ENCODE peak calls at places on chromosomes 7 and 10, in six cellular contexts. D is uterus, Y is HCT116, T is tibial nerve, W is heart left ventricle, U is A549. K is an unnamed sample.

GRCh38 chr10:47354162-47354561 is 6.0 kb downstream of the RBP3 start:
- DNase-seq in D (no peak), Y (no peak), T (no peak), W (no peak), U (peak; percentile 45), K (no peak)

GRCh38 chr10:125811251-125811650 is 11.8 kb downstream of the UROS start:
- DNase-seq in D (no peak), Y (no peak), T (no peak), W (no peak), U (no peak), K (no peak)

GRCh38 chr10:29897999-29898716 is 161.2 kb downstream of the JCAD start:
- DNase-seq in D (peak; percentile 64), Y (no peak), T (no peak), W (no peak), U (no peak), K (no peak)

GRCh38 chr10:113539789-113540188 is 13.1 kb upstream of the HABP2 start:
- DNase-seq in D (no peak), Y (no peak), T (peak; percentile 10), W (no peak), U (no peak), K (no peak)

GRCh38 chr10:79285315-79286185 is 61.7 kb upstream of the PPIF start:
- DNase-seq in D (no peak), Y (no peak), T (no peak), W (no peak), U (no peak), K (no peak)

GRCh38 chr7:49875336-49875735 is 101.9 kb downstream of the VWC2 start:
- DNase-seq in D (no peak), Y (no peak), T (no peak), W (no peak), U (no peak), K (no peak)

GRCh38 chr7:3430588-3430987 is 129.5 kb downstream of the SDK1 start:
- DNase-seq in D (no peak), Y (no peak), T (no peak), W (no peak), U (no peak), K (no peak)

GRCh38 chr10:111837089-111837488 is 346.5 kb downstream of the GPAM start:
- DNase-seq in D (no peak), Y (no peak), T (no peak), W (no peak), U (no peak), K (no peak)

GRCh38 chr10:49696311-49696710 is 16.9 kb downstream of the C10orf53 start:
- DNase-seq in D (no peak), Y (no peak), T (no peak), W (no peak), U (no peak), K (no peak)

GRCh38 chr7:148905093-148905666 is 21.1 kb upstream of the EZH2 start:
- DNase-seq in D (no peak), Y (no peak), T (no peak), W (no peak), U (no peak), K (no peak)

GRCh38 chr10:86411281-86411841 is 44.8 kb upstream of the GRID1 start:
- DNase-seq in D (peak; percentile 37), Y (no peak), T (no peak), W (no peak), U (peak; percentile 48), K (no peak)

GRCh38 chr10:61063911-61064310 is 119.9 kb upstream of the RHOBTB1 start:
- DNase-seq in D (no peak), Y (no peak), T (no peak), W (no peak), U (no peak), K (no peak)

GRCh38 chr10:110446954-110447608 is 50.6 kb upstream of the DUSP5 start:
- DNase-seq in D (no peak), Y (no peak), T (no peak), W (no peak), U (peak; percentile 41), K (no peak)

GRCh38 chr7:74462707-74463100 is 9.0 kb downstream of the GTF2IRD1 start:
- DNase-seq in D (no peak), Y (no peak), T (no peak), W (no peak), U (no peak), K (no peak)

GRCh38 chr7:158101821-158102450 is 485.7 kb downstream of the PTPRN2 start:
- DNase-seq in D (no peak), Y (no peak), T (no peak), W (no peak), U (no peak), K (no peak)

GRCh38 chr7:150753826-150754603 is 16.8 kb downstream of the GIMAP5 start:
- DNase-seq in D (no peak), Y (no peak), T (no peak), W (no peak), U (no peak), K (no peak)

GRCh38 chr7:151686826-151687225 is 167.1 kb upstream of the RHEB start:
- DNase-seq in D (no peak), Y (no peak), T (no peak), W (no peak), U (no peak), K (no peak)

GRCh38 chr7:90626011-90626410 is 29.9 kb downstream of the CDK14 start:
- DNase-seq in D (no peak), Y (no peak), T (no peak), W (no peak), U (no peak), K (no peak)

GRCh38 chr10:17229016-17229716 is 1.1 kb downstream of the VIM start:
- DNase-seq in D (peak; percentile 94), Y (no peak), T (peak; percentile 89), W (peak; percentile 95), U (peak; percentile 89), K (peak; percentile 65)

GRCh38 chr7:64839910-64840309 is 45.7 kb downstream of the ZNF138 start:
- DNase-seq in D (no peak), Y (no peak), T (no peak), W (no peak), U (no peak), K (no peak)

GRCh38 chr7:10802526-10802925 is 171.1 kb upstream of the PHF14 start:
- DNase-seq in D (no peak), Y (no peak), T (no peak), W (no peak), U (no peak), K (no peak)

GRCh38 chr10:124099603-124100002 is 6.2 kb upstream of the CHST15 start:
- DNase-seq in D (no peak), Y (no peak), T (no peak), W (no peak), U (no peak), K (no peak)

GRCh38 chr7:107836237-107837144 is 33.5 kb upstream of the SLC26A3 start:
- DNase-seq in D (no peak), Y (peak; percentile 31), T (no peak), W (no peak), U (peak; percentile 39), K (no peak)
- TF ChIP-seq POLR2A in D (no peak), Y (no peak), T (no peak), W (no peak), U (no peak), K (no peak)

DNA sequence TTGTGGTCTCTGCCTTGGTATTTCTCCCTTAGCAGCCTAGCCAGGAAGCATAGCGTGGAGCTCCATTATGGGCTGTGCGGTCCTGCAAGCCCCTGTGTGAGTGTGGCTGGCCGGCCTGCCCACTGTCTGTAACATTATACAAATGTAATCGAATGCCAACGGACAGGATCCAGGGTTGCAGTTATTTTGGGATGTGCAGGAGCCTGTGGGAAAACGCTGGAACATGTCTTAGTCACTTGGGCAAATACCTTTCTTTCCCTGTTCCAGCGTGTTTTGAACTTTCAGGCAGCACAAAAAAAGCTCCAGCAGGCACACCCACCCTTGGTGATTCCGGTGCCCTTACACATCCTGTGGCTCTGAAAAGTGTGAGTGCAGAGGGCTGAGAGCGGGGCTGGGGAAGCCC is 29.5 kb downstream of the BAG3 start:
- DNase-seq in D (no peak), Y (no peak), T (no peak), W (no peak), U (peak; percentile 58), K (no peak)
- H3K27ac ChIP-seq in D (peak overlapping the region; percentile 41), Y (peak overlapping the region; percentile 1), T (no peak overlapping the region), W (peak overlapping the region; percentile 67), U (peak overlapping the region; percentile 93), K (peak overlapping the region; percentile 82)

DNA sequence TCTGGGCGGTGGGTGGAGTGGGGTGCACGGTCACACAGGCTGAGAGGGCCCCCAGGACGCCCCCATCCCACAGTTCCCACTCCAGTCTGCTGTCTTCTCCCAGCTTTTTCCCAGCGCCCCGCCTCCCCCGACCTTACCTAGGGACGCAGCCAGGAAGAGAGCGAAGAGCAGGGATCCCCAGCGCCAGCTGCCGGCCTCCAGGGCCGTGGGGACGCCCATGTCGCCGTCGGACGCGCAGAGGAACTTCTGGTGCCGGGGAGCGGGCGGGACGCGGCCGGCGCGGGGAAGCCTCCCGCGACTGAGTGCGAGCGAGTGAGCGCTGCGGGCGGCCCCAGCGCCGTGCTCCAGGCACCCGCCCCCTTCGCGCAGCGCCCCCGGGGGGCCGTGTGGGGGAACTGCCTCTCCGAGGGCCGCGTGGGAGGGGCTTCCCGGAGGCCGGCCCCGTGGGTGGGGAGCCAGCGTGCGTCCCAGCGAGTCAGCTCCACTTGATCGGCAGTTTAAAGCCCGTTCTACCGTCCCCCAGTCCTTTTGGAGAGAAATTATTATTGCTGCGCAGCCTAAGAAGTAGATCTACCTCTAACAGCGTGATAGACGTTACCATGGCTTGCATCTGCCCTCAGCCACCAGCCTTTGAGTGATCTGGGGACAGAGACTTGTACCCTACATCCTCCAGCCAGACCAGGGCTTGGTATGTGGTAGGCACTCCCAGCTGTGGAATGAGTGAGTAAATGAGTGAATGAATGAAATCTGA is at the start of gene VSIR:
- DNase-seq in D (peak; percentile 89), Y (peak; percentile 59), T (peak; percentile 91), W (peak; percentile 98), U (peak; percentile 82), K (peak; percentile 43)
- TF ChIP-seq POLR2A in D (peak; percentile 96), Y (no peak), T (peak; percentile 96), W (peak; percentile 98), U (peak; percentile 48), K (peak; percentile 96)

GRCh38 chr7:44565795-44566559 is 7.7 kb downstream of the DDX56 start:
- DNase-seq in D (no peak), Y (no peak), T (no peak), W (no peak), U (no peak), K (no peak)
- H3K27ac ChIP-seq in D (no peak overlapping the region), Y (peak overlapping the region; percentile 24), T (no peak overlapping the region), W (no peak overlapping the region), U (no peak overlapping the region), K (no peak overlapping the region)

K was measured in esophagus squamous epithelium.